ENCODE peak calls at places on chromosomes 16 and 17, in nine cellular contexts. Y is activated naive CD4-positive, alpha-beta T cell; B is B cell; N is hypothalamus; I is left kidney; Z is HuH-7.5; Q is putamen; C is HFFc6; H is colonic mucosa. S is an unnamed sample.

GRCh38 chr16:27641260-27641659 is 91.3 kb downstream of the KATNIP start:
- DNase-seq in N (no peak), Y (no peak), B (no peak), Q (no peak), I (no peak), H (no peak), Z (no peak), C (no peak), S (no peak)

GRCh38 chr16:86166414-86166813 is 267.5 kb downstream of the IRF8 start:
- DNase-seq in Q (no peak), C (no peak), I (no peak), N (no peak), Z (no peak), H (no peak), Y (no peak), B (no peak), S (no peak)

GRCh38 chr16:20084624-20085226 is 11.0 kb upstream of the GPR139 start:
- DNase-seq in N (no peak), C (no peak), Q (no peak), H (no peak), Z (no peak), B (no peak), I (no peak), Y (no peak), S (no peak)

GRCh38 chr16:4566144-4566543 is 10.0 kb downstream of the C16orf96 start:
- DNase-seq in H (no peak), C (no peak), Y (no peak), Q (no peak), I (no peak), N (no peak), Z (no peak), B (no peak), S (no peak)

GRCh38 chr16:85395207-85395912 is 217.8 kb upstream of the GSE1 start:
- DNase-seq in Y (no peak), I (peak), Z (peak), Q (no peak), N (no peak), B (no peak), H (peak), C (peak), S (peak)

GRCh38 chr16:77462894-77463293 is 28.1 kb upstream of the ADAMTS18 start:
- DNase-seq in B (no peak), Y (no peak), N (no peak), Q (no peak), Z (no peak), H (no peak), C (no peak), I (no peak), S (no peak)

GRCh38 chr16:73066321-73066926 is 18.5 kb upstream of the ZFHX3 start:
- DNase-seq in Q (no peak), Y (no peak), B (no peak), I (peak), H (no peak), Z (no peak), N (no peak), C (no peak), S (no peak)

GRCh38 chr16:81680444-81681263 is 98.4 kb upstream of the PLCG2 start:
- DNase-seq in N (no peak), Q (no peak), I (no peak), Z (no peak), Y (no peak), B (no peak), C (no peak), H (no peak), S (no peak)

GRCh38 chr17:77722366-77722765 is 236.1 kb upstream of the TNRC6C start:
- DNase-seq in N (no peak), B (no peak), C (no peak), I (no peak), Q (no peak), Y (no peak), H (no peak), Z (no peak), S (no peak)

GRCh38 chr17:2853111-2853721 is 57.0 kb downstream of the RAP1GAP2 start:
- DNase-seq in N (no peak), Q (no peak), H (peak), B (peak), C (peak), Z (peak), Y (no peak), I (peak), S (no peak)

GRCh38 chr16:57938936-57939871 is 31.7 kb downstream of the CNGB1 start:
- DNase-seq in H (peak), Y (no peak), I (no peak), N (no peak), C (peak), Q (no peak), Z (no peak), B (no peak), S (no peak)

GRCh38 chr16:65487231-65487630 is 365.4 kb upstream of the CDH11 start:
- DNase-seq in I (no peak), Z (no peak), B (no peak), N (no peak), Q (no peak), C (no peak), Y (no peak), H (no peak), S (no peak)

GRCh38 chr16:11667824-11668589 is at the start of gene SNN:
- DNase-seq in B (peak), Q (peak), N (peak), H (peak), Y (peak), Z (peak), C (peak), I (peak), S (peak)

GRCh38 chr17:65487161-65487560 is 74.3 kb downstream of the AXIN2 start:
- DNase-seq in Z (no peak), Y (no peak), H (no peak), N (no peak), Q (no peak), I (no peak), B (no peak), C (no peak), S (no peak)

GRCh38 chr17:81040791-81041337 is 5.9 kb downstream of the BAIAP2 start:
- DNase-seq in C (peak), Y (no peak), N (no peak), H (no peak), Q (no peak), I (no peak), Z (peak), B (no peak), S (peak)

GRCh38 chr17:43579570-43580140 is 33.5 kb upstream of the ETV4 start:
- DNase-seq in Y (no peak), H (no peak), Z (no peak), N (no peak), C (peak), B (no peak), Q (no peak), I (peak), S (no peak)